ENCODE peak calls at places on chromosomes 6 and 20, in six cellular contexts. One of them, this sample, is unnamed.

GRCh38 chr6:3340891-3341290 is 82.1 kb downstream of the PSMG4 start:
- DNase-seq in IMR-90: peak
- DNase-seq in H9: no peak
- DNase-seq in neuronal stem cell: no peak
- DNase-seq in mesenchymal stem cell: no peak
- DNase-seq in H1: no peak
- DNase-seq in this sample: no peak

GRCh38 chr6:46352541-46353267 is 138.5 kb downstream of the RCAN2 start:
- DNase-seq in IMR-90: no peak
- DNase-seq in H9: no peak
- DNase-seq in neuronal stem cell: no peak
- DNase-seq in mesenchymal stem cell: no peak
- DNase-seq in H1: no peak
- DNase-seq in this sample: no peak

GRCh38 chr6:6736753-6737654 is 148.5 kb downstream of the LY86 start:
- DNase-seq in IMR-90: no peak
- DNase-seq in H9: peak
- DNase-seq in neuronal stem cell: no peak
- DNase-seq in mesenchymal stem cell: no peak
- DNase-seq in H1: no peak
- DNase-seq in this sample: peak

GRCh38 chr6:71967436-71967835 is 81.1 kb downstream of the RIMS1 start:
- DNase-seq in IMR-90: peak
- DNase-seq in H9: no peak
- DNase-seq in neuronal stem cell: no peak
- DNase-seq in mesenchymal stem cell: no peak
- DNase-seq in H1: no peak
- DNase-seq in this sample: no peak

GRCh38 chr20:47466193-47466592 is 35.5 kb upstream of the NCOA3 start:
- DNase-seq in IMR-90: no peak
- DNase-seq in H9: no peak
- DNase-seq in neuronal stem cell: no peak
- DNase-seq in mesenchymal stem cell: no peak
- DNase-seq in H1: no peak
- DNase-seq in this sample: no peak

GRCh38 chr6:162177733-162178132 is 549.8 kb downstream of the PRKN start:
- DNase-seq in IMR-90: no peak
- DNase-seq in H9: peak
- DNase-seq in neuronal stem cell: no peak
- DNase-seq in mesenchymal stem cell: no peak
- DNase-seq in H1: no peak
- DNase-seq in this sample: no peak

GRCh38 chr6:98980814-98981213 is 33.1 kb upstream of the FBXL4 start:
- DNase-seq in IMR-90: no peak
- DNase-seq in H9: peak
- DNase-seq in neuronal stem cell: no peak
- DNase-seq in mesenchymal stem cell: no peak
- DNase-seq in H1: peak
- DNase-seq in this sample: no peak

GRCh38 chr6:150641398-150642139 is 41.9 kb downstream of the PLEKHG1 start:
- DNase-seq in IMR-90: no peak
- DNase-seq in H9: no peak
- DNase-seq in neuronal stem cell: no peak
- DNase-seq in mesenchymal stem cell: no peak
- DNase-seq in H1: no peak
- DNase-seq in this sample: no peak

GRCh38 chr6:124590001-124590400 is 372.2 kb upstream of the RNF217 start:
- DNase-seq in IMR-90: no peak
- DNase-seq in H9: no peak
- DNase-seq in neuronal stem cell: no peak
- DNase-seq in mesenchymal stem cell: no peak
- DNase-seq in H1: no peak
- DNase-seq in this sample: peak

GRCh38 chr20:45944151-45944964 is 9.9 kb downstream of the PCIF1 start:
- DNase-seq in IMR-90: no peak
- DNase-seq in H9: no peak
- DNase-seq in neuronal stem cell: no peak
- DNase-seq in mesenchymal stem cell: peak
- DNase-seq in H1: no peak
- DNase-seq in this sample: no peak

GRCh38 chr6:48985025-48985424 is 478.0 kb downstream of the MMUT start:
- DNase-seq in IMR-90: peak
- DNase-seq in H9: no peak
- DNase-seq in neuronal stem cell: no peak
- DNase-seq in mesenchymal stem cell: peak
- DNase-seq in H1: no peak
- DNase-seq in this sample: no peak

GRCh38 chr6:24888967-24889366 is 46.8 kb downstream of the RIPOR2 start:
- DNase-seq in IMR-90: no peak
- DNase-seq in H9: no peak
- DNase-seq in neuronal stem cell: no peak
- DNase-seq in mesenchymal stem cell: no peak
- DNase-seq in H1: no peak
- DNase-seq in this sample: no peak

GRCh38 chr6:130516604-130517003 is 150.8 kb downstream of the TMEM200A start:
- DNase-seq in IMR-90: no peak
- DNase-seq in H9: no peak
- DNase-seq in neuronal stem cell: no peak
- DNase-seq in mesenchymal stem cell: no peak
- DNase-seq in H1: no peak
- DNase-seq in this sample: no peak

GRCh38 chr6:158818008-158818579 is 1.1 kb downstream of the EZR start:
- DNase-seq in IMR-90: peak
- DNase-seq in H9: peak
- DNase-seq in neuronal stem cell: peak
- DNase-seq in mesenchymal stem cell: peak
- DNase-seq in H1: no peak
- DNase-seq in this sample: peak

GRCh38 chr6:158815915-158816314 is 3.3 kb downstream of the EZR start:
- DNase-seq in IMR-90: no peak
- DNase-seq in H9: no peak
- DNase-seq in neuronal stem cell: no peak
- DNase-seq in mesenchymal stem cell: no peak
- DNase-seq in H1: no peak
- DNase-seq in this sample: no peak

GRCh38 chr6:158818580-158819212 is 472 bp downstream of the EZR start:
- DNase-seq in IMR-90: peak
- DNase-seq in H9: peak
- DNase-seq in neuronal stem cell: peak
- DNase-seq in mesenchymal stem cell: peak
- DNase-seq in H1: no peak
- DNase-seq in this sample: peak

GRCh38 chr6:158816329-158816728 is 2.8 kb downstream of the EZR start:
- DNase-seq in IMR-90: no peak
- DNase-seq in H9: no peak
- DNase-seq in neuronal stem cell: no peak
- DNase-seq in mesenchymal stem cell: no peak
- DNase-seq in H1: no peak
- DNase-seq in this sample: peak

DNA sequence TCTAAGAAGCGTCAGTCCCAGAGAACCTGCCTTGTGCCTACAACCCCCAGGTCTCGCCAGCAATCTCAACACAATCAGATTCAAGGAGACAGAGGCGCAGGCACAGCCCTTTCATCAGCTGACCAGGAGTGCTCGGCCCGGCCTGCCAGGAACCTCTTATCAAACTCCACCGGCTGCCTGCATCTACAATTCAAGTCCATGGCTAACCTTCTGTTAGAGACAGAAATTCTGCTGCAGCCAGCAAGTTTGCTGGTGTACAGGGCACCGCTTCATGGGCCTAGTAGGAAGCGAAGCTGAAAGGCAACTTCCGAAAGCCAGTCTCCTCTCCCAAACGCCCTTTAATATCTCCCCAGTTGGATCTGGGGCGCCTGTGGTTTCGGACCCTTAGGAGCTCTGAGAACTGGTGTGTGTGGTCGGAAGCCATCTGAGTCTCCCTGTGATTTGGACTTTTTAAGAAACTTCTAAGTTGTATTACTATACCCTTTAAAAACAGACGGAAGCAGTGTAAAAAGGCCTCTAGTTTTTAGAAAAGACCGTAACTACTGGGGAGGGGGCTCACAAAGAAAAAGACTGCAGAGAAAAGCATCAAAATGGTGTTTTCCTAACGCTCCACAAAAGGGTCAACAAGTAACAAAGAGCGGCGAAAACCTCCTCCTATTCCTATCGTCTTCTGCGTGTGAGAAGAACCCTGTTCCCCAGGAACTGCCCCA is 1.7 kb downstream of the EZR start:
- DNase-seq in IMR-90: peak
- DNase-seq in H9: no peak
- DNase-seq in neuronal stem cell: no peak
- DNase-seq in mesenchymal stem cell: peak
- DNase-seq in H1: no peak
- DNase-seq in this sample: peak
- H3K23ac ChIP-seq in IMR-90: peak
- H3K23ac ChIP-seq in H9: no peak
- H3K23ac ChIP-seq in neuronal stem cell: peak
- H3K23ac ChIP-seq in mesenchymal stem cell: peak
- H3K23ac ChIP-seq in H1: no peak
- H3K23ac ChIP-seq in this sample: no peak

DNA sequence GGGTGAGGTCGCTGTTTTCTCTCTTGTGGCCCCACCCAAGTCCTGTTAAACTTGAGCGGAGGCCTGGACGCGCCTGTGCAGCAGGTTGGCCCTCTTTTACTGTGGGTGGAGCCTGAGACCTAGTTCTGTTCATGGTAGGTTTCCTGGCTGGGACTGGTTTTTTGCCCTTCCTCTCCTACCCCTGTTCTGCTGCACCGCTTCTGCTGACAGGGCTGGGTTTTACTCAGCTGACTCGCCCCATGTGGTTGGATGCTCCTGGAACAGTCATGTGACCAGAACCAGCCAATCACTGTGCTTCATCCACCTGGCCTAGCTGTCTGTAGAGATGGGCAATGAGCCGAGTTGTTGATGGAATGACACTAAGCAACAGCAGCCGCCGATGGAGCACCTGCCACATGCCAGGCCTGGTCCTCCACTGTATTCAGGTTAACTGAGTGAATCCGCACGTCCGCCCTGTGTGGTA is 230.4 kb downstream of the CDH4 start:
- DNase-seq in IMR-90: no peak
- DNase-seq in H9: peak
- DNase-seq in neuronal stem cell: no peak
- DNase-seq in mesenchymal stem cell: no peak
- DNase-seq in H1: no peak
- DNase-seq in this sample: no peak
- H2AFZ ChIP-seq in IMR-90: no peak
- H2AFZ ChIP-seq in H9: no peak
- H2AFZ ChIP-seq in neuronal stem cell: no peak
- H2AFZ ChIP-seq in mesenchymal stem cell: no peak
- H2AFZ ChIP-seq in H1: no peak
- H2AFZ ChIP-seq in this sample: no peak

GRCh38 chr6:56357616-56358373 is 110.4 kb upstream of the COL21A1 start:
- DNase-seq in IMR-90: peak
- DNase-seq in H9: no peak
- DNase-seq in neuronal stem cell: no peak
- DNase-seq in mesenchymal stem cell: no peak
- DNase-seq in H1: no peak
- DNase-seq in this sample: no peak

GRCh38 chr6:56359201-56359899 is 112.0 kb upstream of the COL21A1 start:
- DNase-seq in IMR-90: peak
- DNase-seq in H9: peak
- DNase-seq in neuronal stem cell: peak
- DNase-seq in mesenchymal stem cell: peak
- DNase-seq in H1: no peak
- DNase-seq in this sample: peak

GRCh38 chr6:56364482-56365313 is 117.3 kb upstream of the COL21A1 start:
- DNase-seq in IMR-90: peak
- DNase-seq in H9: no peak
- DNase-seq in neuronal stem cell: no peak
- DNase-seq in mesenchymal stem cell: peak
- DNase-seq in H1: no peak
- DNase-seq in this sample: no peak

GRCh38 chr6:56363796-56364195 is 116.4 kb upstream of the COL21A1 start:
- DNase-seq in IMR-90: no peak
- DNase-seq in H9: no peak
- DNase-seq in neuronal stem cell: no peak
- DNase-seq in mesenchymal stem cell: no peak
- DNase-seq in H1: no peak
- DNase-seq in this sample: no peak

DNA sequence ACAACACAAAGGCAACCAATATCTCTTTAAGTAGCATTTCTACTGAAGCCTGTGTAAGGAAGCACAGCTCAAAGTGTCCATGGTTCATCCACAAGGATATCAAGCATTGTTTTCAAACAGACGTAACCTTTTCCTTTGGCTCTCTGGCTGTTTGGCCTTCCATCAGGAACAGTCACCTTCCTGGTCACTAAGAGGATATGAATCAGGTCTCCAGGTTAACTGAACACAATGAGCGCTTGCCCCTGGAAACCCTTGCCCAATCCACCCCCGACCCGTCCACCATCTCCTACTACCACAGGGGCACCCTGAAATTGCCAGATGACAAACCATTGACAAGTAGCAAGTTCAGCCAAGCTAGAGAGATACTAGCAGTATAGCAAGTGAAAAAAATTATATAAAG is 114.4 kb upstream of the COL21A1 start:
- DNase-seq in IMR-90: no peak
- DNase-seq in H9: no peak
- DNase-seq in neuronal stem cell: no peak
- DNase-seq in mesenchymal stem cell: no peak
- DNase-seq in H1: no peak
- DNase-seq in this sample: no peak
- H4K8ac ChIP-seq in IMR-90: no peak
- H4K8ac ChIP-seq in H9: no peak
- H4K8ac ChIP-seq in neuronal stem cell: no peak
- H4K8ac ChIP-seq in mesenchymal stem cell: no peak
- H4K8ac ChIP-seq in H1: no peak
- H4K8ac ChIP-seq in this sample: no peak

GRCh38 chr6:41638801-41639555 is 710 bp downstream of the MDFI start:
- DNase-seq in IMR-90: no peak
- DNase-seq in H9: peak
- DNase-seq in neuronal stem cell: peak
- DNase-seq in mesenchymal stem cell: peak
- DNase-seq in H1: no peak
- DNase-seq in this sample: no peak
- H3K23ac ChIP-seq in IMR-90: no peak
- H3K23ac ChIP-seq in H9: no peak
- H3K23ac ChIP-seq in neuronal stem cell: peak
- H3K23ac ChIP-seq in mesenchymal stem cell: peak
- H3K23ac ChIP-seq in H1: no peak
- H3K23ac ChIP-seq in this sample: no peak

GRCh38 chr20:6836821-6837374 is 69.4 kb downstream of the BMP2 start:
- DNase-seq in IMR-90: no peak
- DNase-seq in H9: no peak
- DNase-seq in neuronal stem cell: no peak
- DNase-seq in mesenchymal stem cell: no peak
- DNase-seq in H1: no peak
- DNase-seq in this sample: no peak
- H2AFZ ChIP-seq in IMR-90: no peak
- H2AFZ ChIP-seq in H9: no peak
- H2AFZ ChIP-seq in neuronal stem cell: no peak
- H2AFZ ChIP-seq in mesenchymal stem cell: no peak
- H2AFZ ChIP-seq in H1: peak
- H2AFZ ChIP-seq in this sample: no peak

This sample was measured in trophoblast cell.